ENCODE peak calls at places on chromosomes 12 and 14, in seven cellular contexts. A is HCT116, X is K562, Z is HepG2, P is GM12878, E is H1, B is SK-N-SH. J is an unnamed sample.

GRCh38 chr12:1855241-1855640 is 34.9 kb downstream of the LRTM2 start:
- DNase-seq in A (no peak), X (no peak), Z (no peak), P (no peak), E (no peak), B (no peak), J (peak)

GRCh38 chr12:42180990-42181611 is 36.4 kb upstream of the GXYLT1 start:
- DNase-seq in A (no peak), X (no peak), Z (peak), P (no peak), E (no peak), B (no peak), J (peak)

GRCh38 chr14:103618999-103619398 is 10.0 kb upstream of the KLC1 start:
- DNase-seq in A (no peak), X (no peak), Z (no peak), P (no peak), E (no peak), B (no peak), J (no peak)

GRCh38 chr12:80715850-80716249 is 862 bp upstream of the MYF5 start:
- DNase-seq in A (no peak), X (no peak), Z (no peak), P (no peak), E (no peak), B (no peak), J (no peak)

GRCh38 chr12:124852329-124852831 is 11.3 kb downstream of the SCARB1 start:
- DNase-seq in A (no peak), X (no peak), Z (peak), P (no peak), E (no peak), B (no peak), J (no peak)

GRCh38 chr14:80426686-80427085 is 215.4 kb upstream of the DIO2 start:
- DNase-seq in A (no peak), X (no peak), Z (no peak), P (no peak), E (no peak), B (no peak), J (no peak)

GRCh38 chr12:65792724-65793123 is 31.6 kb upstream of the HMGA2 start:
- DNase-seq in A (no peak), X (no peak), Z (no peak), P (no peak), E (no peak), B (no peak), J (no peak)

GRCh38 chr14:64684091-64684490 is 20.1 kb upstream of the PLEKHG3 start:
- DNase-seq in A (no peak), X (no peak), Z (peak), P (no peak), E (no peak), B (no peak), J (no peak)

GRCh38 chr12:52813203-52813819 is 605 bp downstream of the KRT4 start:
- DNase-seq in A (no peak), X (no peak), Z (no peak), P (no peak), E (no peak), B (no peak), J (no peak)

GRCh38 chr14:69107407-69108003 is 45.4 kb downstream of the DCAF5 start:
- DNase-seq in A (peak), X (peak), Z (peak), P (peak), E (no peak), B (peak), J (no peak)

GRCh38 chr12:116797885-116798284 is 59.8 kb downstream of the RNFT2 start:
- DNase-seq in A (no peak), X (no peak), Z (no peak), P (no peak), E (no peak), B (no peak), J (no peak)

GRCh38 chr12:32039917-32040575 is 66.6 kb upstream of the BICD1 start:
- DNase-seq in A (no peak), X (peak), Z (no peak), P (no peak), E (no peak), B (no peak), J (no peak)

GRCh38 chr12:6540181-6540877 is 6.0 kb downstream of the GAPDH start:
- DNase-seq in A (peak), X (peak), Z (no peak), P (no peak), E (no peak), B (peak), J (no peak)

GRCh38 chr12:96445743-96446655 is 43.4 kb upstream of the CFAP54 start:
- DNase-seq in A (no peak), X (peak), Z (no peak), P (peak), E (no peak), B (no peak), J (no peak)

GRCh38 chr12:2940564-2940963 is 18.6 kb upstream of the TEAD4 start:
- DNase-seq in A (no peak), X (peak), Z (no peak), P (no peak), E (no peak), B (no peak), J (no peak)

GRCh38 chr14:96122496-96122895 is 82.1 kb upstream of the BDKRB2 start:
- DNase-seq in A (no peak), X (no peak), Z (no peak), P (no peak), E (no peak), B (no peak), J (peak)

GRCh38 chr12:131281016-131281415 is 327.3 kb downstream of the ADGRD1 start:
- DNase-seq in A (no peak), X (no peak), Z (no peak), P (no peak), E (no peak), B (no peak), J (no peak)

GRCh38 chr14:64934338-64934939 is 8.1 kb downstream of the GPX2 start:
- DNase-seq in A (no peak), X (no peak), Z (no peak), P (no peak), E (no peak), B (no peak), J (no peak)

GRCh38 chr14:45253754-45254300 is 825 bp upstream of the MIS18BP1 start:
- DNase-seq in A (peak), X (no peak), Z (no peak), P (no peak), E (no peak), B (no peak), J (no peak)

GRCh38 chr12:14256139-14256538 is 109.3 kb upstream of the ATF7IP start:
- DNase-seq in A (no peak), X (no peak), Z (no peak), P (no peak), E (no peak), B (no peak), J (no peak)

GRCh38 chr14:64581817-64582216 is 32.1 kb downstream of the PPP1R36 start:
- DNase-seq in A (no peak), X (no peak), Z (no peak), P (no peak), E (no peak), B (no peak), J (no peak)

GRCh38 chr12:6215932-6216494 is 15.8 kb downstream of the CD9 start:
- DNase-seq in A (peak), X (no peak), Z (no peak), P (no peak), E (no peak), B (no peak), J (peak)

GRCh38 chr12:72296389-72296788 is 24.2 kb downstream of the TRHDE start:
- DNase-seq in A (peak), X (no peak), Z (no peak), P (no peak), E (no peak), B (no peak), J (no peak)

GRCh38 chr12:120739821-120740613 is 14.4 kb downstream of the ACADS start:
- DNase-seq in A (no peak), X (no peak), Z (no peak), P (no peak), E (no peak), B (no peak), J (no peak)

GRCh38 chr14:20332946-20333782 is at the start of gene CCNB1IP1:
- DNase-seq in A (peak), X (peak), Z (peak), P (peak), E (peak), B (peak), J (peak)

GRCh38 chr12:5428332-5429221 is 3.3 kb upstream of the NTF3 start:
- DNase-seq in A (no peak), X (peak), Z (no peak), P (no peak), E (no peak), B (peak), J (no peak)

GRCh38 chr14:100540141-100540925 is 46.9 kb downstream of the BEGAIN start:
- DNase-seq in A (no peak), X (peak), Z (peak), P (no peak), E (peak), B (peak), J (no peak)

GRCh38 chr12:123846340-123846739 is 84.2 kb downstream of the DNAH10 start:
- DNase-seq in A (no peak), X (no peak), Z (no peak), P (no peak), E (no peak), B (no peak), J (no peak)

GRCh38 chr12:5348491-5348890 is 83.4 kb upstream of the NTF3 start:
- DNase-seq in A (no peak), X (peak), Z (no peak), P (no peak), E (no peak), B (peak), J (no peak)

GRCh38 chr12:46446645-46447044 is 74.1 kb upstream of the SLC38A2 start:
- DNase-seq in A (no peak), X (no peak), Z (no peak), P (no peak), E (no peak), B (no peak), J (peak)

GRCh38 chr14:95183532-95184412 is 26.4 kb upstream of the DICER1 start:
- DNase-seq in A (no peak), X (no peak), Z (no peak), P (peak), E (no peak), B (no peak), J (no peak)

GRCh38 chr12:56099787-56100186 is 4.6 kb upstream of the PA2G4 start:
- DNase-seq in A (no peak), X (no peak), Z (no peak), P (no peak), E (no peak), B (no peak), J (no peak)

GRCh38 chr12:55721601-55722213 is 1.5 kb downstream of the RDH5 start:
- DNase-seq in A (no peak), X (no peak), Z (no peak), P (no peak), E (no peak), B (no peak), J (no peak)

GRCh38 chr12:92088802-92089201 is 56.8 kb downstream of the BTG1 start:
- DNase-seq in A (no peak), X (no peak), Z (no peak), P (no peak), E (no peak), B (no peak), J (no peak)

GRCh38 chr12:63036974-63037335 is 102.0 kb upstream of the PPM1H start:
- DNase-seq in A (no peak), X (no peak), Z (no peak), P (no peak), E (no peak), B (no peak), J (no peak)

GRCh38 chr12:51202650-51203198 is 15.1 kb downstream of the POU6F1 start:
- DNase-seq in A (no peak), X (no peak), Z (no peak), P (no peak), E (no peak), B (no peak), J (no peak)

GRCh38 chr12:51205350-51205749 is 12.5 kb downstream of the POU6F1 start:
- DNase-seq in A (no peak), X (no peak), Z (no peak), P (no peak), E (no peak), B (no peak), J (no peak)

GRCh38 chr12:51210690-51211395 is 7.0 kb downstream of the POU6F1 start:
- DNase-seq in A (no peak), X (no peak), Z (no peak), P (no peak), E (no peak), B (no peak), J (no peak)

GRCh38 chr12:51209259-51209658 is 8.6 kb downstream of the POU6F1 start:
- DNase-seq in A (no peak), X (no peak), Z (no peak), P (no peak), E (no peak), B (no peak), J (no peak)

DNA sequence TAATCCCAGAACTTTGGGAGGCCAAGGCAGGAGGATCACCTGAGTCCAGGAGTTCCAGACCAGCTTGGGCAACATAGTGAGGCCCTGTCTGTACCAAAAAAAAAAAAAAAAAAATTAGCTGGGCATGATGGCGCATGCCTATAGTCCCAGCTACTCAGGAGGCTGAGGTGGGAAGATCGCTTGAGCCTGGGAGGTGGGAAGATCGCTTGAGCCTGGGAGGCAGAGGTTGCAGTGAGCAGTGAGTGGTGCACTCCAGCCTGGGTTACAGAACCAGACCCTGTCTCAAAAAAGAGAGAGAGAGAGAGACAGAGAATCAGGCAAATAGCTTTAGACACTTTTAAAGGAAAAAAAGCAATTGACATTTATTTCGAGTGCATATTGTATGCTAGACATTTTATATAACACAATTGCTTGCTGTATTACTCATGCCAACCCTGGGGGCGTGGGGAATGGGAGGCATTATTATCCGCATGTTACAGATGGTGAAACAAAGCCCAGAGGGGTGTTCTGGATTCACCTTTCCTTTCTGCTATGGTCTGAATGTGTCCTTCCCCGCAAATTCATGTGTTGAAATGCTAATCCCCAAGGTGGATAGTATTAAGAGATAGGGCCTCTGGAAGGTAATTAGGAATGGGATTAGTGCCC is 9.7 kb downstream of the POU6F1 start:
- DNase-seq in A (no peak), X (no peak), Z (no peak), P (no peak), E (no peak), B (no peak), J (no peak)
- TF ChIP-seq JUND in A (no peak), X (no peak), Z (no peak), P (no peak), E (no peak), B (no peak), J (no peak)

GRCh38 chr14:90062852-90063539 is 1.2 kb downstream of the KCNK13 start:
- DNase-seq in A (no peak), X (no peak), Z (no peak), P (no peak), E (no peak), B (no peak), J (no peak)

GRCh38 chr14:90061849-90062794 is at the start of gene KCNK13:
- DNase-seq in A (no peak), X (peak), Z (no peak), P (no peak), E (no peak), B (peak), J (peak)

GRCh38 chr14:90060965-90061848 is 587 bp upstream of the KCNK13 start:
- DNase-seq in A (no peak), X (no peak), Z (no peak), P (no peak), E (no peak), B (peak), J (no peak)

GRCh38 chr14:90058876-90059458 is 2.8 kb upstream of the KCNK13 start:
- DNase-seq in A (no peak), X (no peak), Z (no peak), P (no peak), E (no peak), B (no peak), J (no peak)

GRCh38 chr14:90060312-90060964 is 1.4 kb upstream of the KCNK13 start:
- DNase-seq in A (peak), X (peak), Z (peak), P (no peak), E (peak), B (peak), J (peak)
- TF ChIP-seq JUND in A (no peak), X (no peak), Z (peak), P (no peak), E (no peak), B (no peak), J (no peak)

DNA sequence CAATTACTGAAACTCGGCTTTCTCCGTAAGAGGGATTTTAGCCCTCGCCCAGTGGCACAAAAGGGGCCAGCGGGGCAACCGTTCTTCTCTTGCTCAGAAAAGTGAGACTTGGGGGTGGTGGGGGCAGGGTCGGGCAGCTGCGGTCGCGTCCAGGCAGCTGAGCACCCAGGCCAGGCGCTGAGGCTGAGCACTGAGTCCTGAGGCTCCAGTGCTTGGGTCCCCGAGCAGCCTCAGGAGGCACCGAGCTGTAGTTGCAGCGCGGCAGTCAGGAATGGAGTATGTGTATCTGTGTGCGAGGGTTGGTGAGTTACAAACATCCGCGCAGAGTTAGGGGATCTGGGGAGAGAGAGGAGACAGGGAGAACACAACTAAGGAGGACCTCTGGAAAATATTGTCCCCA is 4.1 kb upstream of the HOXC6 start:
- DNase-seq in A (no peak), X (no peak), Z (no peak), P (no peak), E (no peak), B (no peak), J (no peak)
- TF ChIP-seq JUND in A (no peak), X (no peak), Z (no peak), P (no peak), E (no peak), B (no peak), J (no peak)

GRCh38 chr12:113831016-113831415 is 135.1 kb downstream of the RBM19 start:
- DNase-seq in A (no peak), X (no peak), Z (no peak), P (no peak), E (no peak), B (no peak), J (no peak)
- TF ChIP-seq JUND in A (no peak), X (no peak), Z (no peak), P (no peak), E (no peak), B (no peak), J (no peak)